ENCODE peak calls at places on chromosomes 11 and 22, in nine cellular contexts. E is right atrium auricular region; H is fibroblast of lung; K is mesendoderm; X is stomach; G is HAP-1; P is GM23338; I is neural progenitor cell; C is CD8-positive, alpha-beta memory T cell. N is an unnamed sample.

GRCh38 chr22:50730013-50730891 is 7.8 kb upstream of the ACR start:
- DNase-seq in G (no peak), I (no peak), E (no peak), H (no peak), P (peak; percentile 30), K (no peak), X (no peak), C (no peak), N (no peak)

GRCh38 chr11:111162306-111162705 is 83.2 kb upstream of the POU2AF2 start:
- DNase-seq in P (no peak), E (no peak), G (no peak), I (no peak), H (no peak), C (no peak), X (no peak), K (peak; percentile 72), N (peak; percentile 3)

GRCh38 chr11:58006940-58007339 is 16.7 kb upstream of the OR9Q1 start:
- DNase-seq in G (no peak), H (no peak), C (no peak), I (no peak), X (no peak), K (no peak), P (no peak), E (no peak), N (no peak)

GRCh38 chr22:43272869-43273318 is 70.3 kb downstream of the SCUBE1 start:
- DNase-seq in P (peak; percentile 56), H (no peak), X (no peak), K (peak; percentile 57), E (no peak), G (no peak), C (no peak), I (no peak), N (no peak)

GRCh38 chr11:120832609-120833221 is 191.2 kb upstream of the TBCEL start:
- DNase-seq in I (peak; percentile 68), X (no peak), G (no peak), H (no peak), E (no peak), P (peak; percentile 36), C (no peak), K (no peak), N (no peak)

GRCh38 chr22:32200752-32201151 is 4.1 kb downstream of the RFPL2 start:
- DNase-seq in X (no peak), G (no peak), K (peak; percentile 35), I (no peak), E (no peak), H (no peak), C (peak; percentile 33), P (peak; percentile 45), N (no peak)

GRCh38 chr11:36550385-36551115 is 17.3 kb upstream of the RAG1 start:
- DNase-seq in P (no peak), K (no peak), H (no peak), E (no peak), C (no peak), G (no peak), X (no peak), I (no peak), N (no peak)

GRCh38 chr22:25853902-25854301 is 111.9 kb downstream of the MYO18B start:
- DNase-seq in X (no peak), H (no peak), I (peak; percentile 13), E (no peak), P (peak; percentile 29), G (peak; percentile 14), K (peak; percentile 29), C (no peak), N (no peak)

GRCh38 chr11:134856371-134856971 is 444.4 kb upstream of the B3GAT1 start:
- DNase-seq in P (no peak), G (no peak), K (peak; percentile 32), E (peak; percentile 47), C (no peak), X (no peak), I (no peak), H (no peak), N (no peak)

GRCh38 chr22:20752873-20753272 is 21.0 kb upstream of the SERPIND1 start:
- DNase-seq in K (no peak), H (no peak), X (no peak), G (no peak), C (no peak), I (no peak), E (no peak), P (no peak), N (no peak)

GRCh38 chr11:37988031-37988430 is 1390.0 kb upstream of the RAG2 start:
- DNase-seq in X (no peak), E (no peak), G (no peak), C (no peak), P (no peak), I (no peak), H (peak; percentile 86), K (no peak), N (no peak)

GRCh38 chr11:30107899-30108298 is 91.1 kb upstream of the KCNA4 start:
- DNase-seq in H (peak; percentile 65), I (no peak), G (no peak), K (peak; percentile 63), P (no peak), X (no peak), E (no peak), C (no peak), N (no peak)

GRCh38 chr11:8293171-8293570 is 29.5 kb upstream of the LMO1 start:
- DNase-seq in X (no peak), H (no peak), E (peak; percentile 44), C (no peak), I (peak; percentile 0), K (no peak), P (no peak), G (no peak), N (no peak)

GRCh38 chr11:65135633-65136145 is 1.4 kb upstream of the SYVN1 start:
- DNase-seq in P (no peak), E (no peak), C (no peak), X (no peak), G (no peak), I (no peak), K (no peak), H (no peak), N (no peak)

GRCh38 chr22:25083414-25084166 is 116.1 kb upstream of the CRYBB3 start:
- DNase-seq in C (no peak), E (no peak), K (no peak), H (no peak), I (peak; percentile 68), G (no peak), X (no peak), P (no peak), N (no peak)

GRCh38 chr11:10784229-10785145 is 24.2 kb downstream of the EIF4G2 start:
- DNase-seq in I (peak; percentile 66), X (no peak), E (no peak), K (peak; percentile 85), P (no peak), C (no peak), G (peak; percentile 68), H (peak; percentile 34), N (no peak)

GRCh38 chr11:15906481-15907035 is 449.8 kb downstream of the SOX6 start:
- DNase-seq in G (no peak), E (no peak), P (no peak), K (no peak), I (no peak), C (no peak), H (no peak), X (no peak), N (no peak)

GRCh38 chr11:47998733-47999359 is 18.5 kb downstream of the PTPRJ start:
- DNase-seq in P (no peak), I (no peak), H (no peak), K (peak; percentile 68), G (no peak), X (no peak), E (no peak), C (no peak), N (no peak)

GRCh38 chr11:76095891-76096290 is 110.4 kb downstream of the WNT11 start:
- DNase-seq in I (no peak), X (no peak), K (peak; percentile 52), H (no peak), C (no peak), E (no peak), G (no peak), P (no peak), N (no peak)

DNA sequence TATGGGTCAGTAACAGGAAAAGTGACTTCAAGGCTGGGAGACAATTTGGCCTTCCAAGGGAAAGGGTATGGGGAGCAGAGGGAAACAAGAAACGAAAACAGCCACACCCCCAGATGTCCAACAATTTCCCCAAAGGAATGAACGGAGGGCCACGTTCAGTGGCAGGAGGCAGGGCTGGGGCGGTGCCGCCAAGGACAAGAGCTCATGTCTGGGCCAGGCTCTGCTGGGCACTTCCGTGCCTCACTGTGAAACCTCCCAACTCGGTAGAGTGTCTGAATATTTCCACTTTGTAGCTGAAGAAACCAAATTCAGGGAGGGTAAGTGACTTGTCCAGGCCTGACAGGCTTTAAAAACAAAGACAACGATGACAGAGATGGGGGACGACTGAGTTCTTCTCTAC is 11.9 kb downstream of the IFT27 start:
- DNase-seq in H (no peak), X (no peak), C (no peak), P (no peak), I (no peak), K (no peak), E (no peak), G (no peak), N (no peak)
- H3K4me1 ChIP-seq in H (no peaks in the 10 kb centered on the region), X (no peaks in the 10 kb centered on the region), C (no peaks in the 10 kb centered on the region), P (no peaks in the 10 kb centered on the region), I (no peaks in the 10 kb centered on the region), K (no peaks in the 10 kb centered on the region), E (peaks cover 6% of the 10 kb centered on the region), G (no peaks in the 10 kb centered on the region), N (peaks cover 2% of the 10 kb centered on the region)

GRCh38 chr22:41070665-41071331 is 21.6 kb upstream of the EP300 start:
- DNase-seq in P (no peak), H (no peak), G (no peak), X (no peak), C (no peak), I (no peak), K (no peak), E (no peak), N (no peak)
- H3K4me1 ChIP-seq in P (no peaks in the 10 kb centered on the region), H (no peaks in the 10 kb centered on the region), G (no peaks in the 10 kb centered on the region), X (no peaks in the 10 kb centered on the region), C (peaks cover 7% of the 10 kb centered on the region), I (no peaks in the 10 kb centered on the region), K (no peaks in the 10 kb centered on the region), E (no peaks in the 10 kb centered on the region), N (no peaks in the 10 kb centered on the region)

DNA sequence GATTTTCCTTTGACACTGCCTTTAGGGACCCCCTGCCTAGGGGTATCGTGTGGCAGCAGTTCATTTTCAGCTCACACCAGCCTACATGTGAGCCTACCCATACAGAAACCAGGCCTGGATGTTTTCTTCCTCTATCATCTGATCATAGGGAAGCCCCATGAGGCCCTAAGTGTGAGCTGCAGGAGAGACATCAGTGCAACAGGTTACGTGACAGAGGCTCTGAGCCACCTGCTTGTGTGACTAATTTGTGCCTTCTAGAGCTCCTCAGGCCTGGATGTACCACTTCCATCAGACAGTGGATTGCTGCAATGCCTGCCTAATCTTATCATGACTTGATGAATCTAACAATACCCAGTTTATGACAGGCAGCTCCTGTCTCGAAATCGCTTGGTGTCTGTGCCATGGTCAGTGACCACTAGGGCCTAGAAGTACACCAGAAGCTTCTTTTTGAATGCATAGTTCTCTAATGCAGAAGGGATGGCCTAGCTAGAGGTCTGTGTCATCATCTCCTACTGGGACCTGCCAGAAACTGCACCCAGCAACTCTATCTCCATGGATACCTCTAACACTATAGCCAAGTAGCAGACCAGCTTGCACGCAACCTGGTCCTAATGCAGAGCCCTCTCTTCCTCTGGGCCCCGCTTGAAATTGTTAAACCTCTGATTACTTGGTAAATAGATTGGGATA is 109.7 kb upstream of the CLPB start:
- DNase-seq in C (no peak), P (no peak), E (peak; percentile 40), X (no peak), G (no peak), I (no peak), K (peak; percentile 51), H (no peak), N (no peak)
- H3K4me1 ChIP-seq in C (no peaks in the 10 kb centered on the region), P (no peaks in the 10 kb centered on the region), E (no peaks in the 10 kb centered on the region), X (no peaks in the 10 kb centered on the region), G (no peaks in the 10 kb centered on the region), I (no peaks in the 10 kb centered on the region), K (no peaks in the 10 kb centered on the region), H (no peaks in the 10 kb centered on the region), N (no peaks in the 10 kb centered on the region)

GRCh38 chr11:17598700-17599459 is 51.8 kb downstream of the OTOG start:
- DNase-seq in X (peak; percentile 72), E (peak; percentile 65), I (peak; percentile 90), C (peak; percentile 24), G (peak; percentile 49), K (peak; percentile 73), H (peak; percentile 60), P (peak; percentile 94), N (peak; percentile 47)
- H3K4me1 ChIP-seq in X (no peaks in the 10 kb centered on the region), E (no peaks in the 10 kb centered on the region), I (peaks cover 11% of the 10 kb centered on the region), C (no peaks in the 10 kb centered on the region), G (no peaks in the 10 kb centered on the region), K (no peaks in the 10 kb centered on the region), H (no peaks in the 10 kb centered on the region), P (no peaks in the 10 kb centered on the region), N (peaks cover 6% of the 10 kb centered on the region)

N was measured in NT2/D1.